ENCODE peak calls at places on chromosomes 12 and 14, in four cellular contexts. F, W, C and Z are unnamed samples.
A peak's percentile ranks its signal among the peaks of the same experiment; 100 is the strongest.

GRCh38 chr14:33229269-33229924 is 290.7 kb downstream of the NPAS3 start:
- DNase-seq in C (no peak), W (no peak), F (no peak), Z (no peak)

GRCh38 chr14:50804181-50804721 is 26.7 kb downstream of the NIN start:
- DNase-seq in W (no peak), F (no peak), C (no peak), Z (peak; percentile 5)

GRCh38 chr12:47789712-47790489 is 16.9 kb downstream of the SLC48A1 start:
- DNase-seq in F (no peak), W (no peak), C (no peak), Z (no peak)

GRCh38 chr14:73607241-73607640 is 5.1 kb upstream of the ACOT6 start:
- DNase-seq in F (no peak), C (no peak), W (no peak), Z (no peak)

GRCh38 chr12:100986595-100987547 is 192.3 kb downstream of the ANO4 start:
- DNase-seq in W (no peak), C (no peak), F (no peak), Z (no peak)

GRCh38 chr14:70780396-70781075 is 28.8 kb downstream of the MAP3K9 start:
- DNase-seq in F (no peak), W (peak; percentile 21), C (peak; percentile 28), Z (no peak)

GRCh38 chr12:120134307-120134980 is 17.9 kb upstream of the RAB35 start:
- DNase-seq in W (no peak), C (no peak), F (no peak), Z (no peak)

GRCh38 chr12:20372326-20373097 is 4.2 kb downstream of the PDE3A start:
- DNase-seq in C (no peak), F (no peak), W (no peak), Z (no peak)

GRCh38 chr14:60051690-60052324 is 39.9 kb upstream of the PCNX4 start:
- DNase-seq in W (no peak), F (no peak), C (no peak), Z (no peak)

GRCh38 chr14:83894519-83894918 is 1635.4 kb upstream of the FLRT2 start:
- DNase-seq in W (no peak), F (no peak), C (no peak), Z (no peak)

GRCh38 chr12:47824198-47824597 is 4.5 kb upstream of the HDAC7 start:
- DNase-seq in F (no peak), C (no peak), W (no peak), Z (no peak)

GRCh38 chr12:56087220-56087619 is 7.3 kb downstream of the ERBB3 start:
- DNase-seq in W (peak; percentile 60), F (no peak), C (peak; percentile 83), Z (peak; percentile 42)

GRCh38 chr12:16605666-16606116 is 271 bp downstream of the LMO3 start:
- DNase-seq in F (no peak), W (no peak), C (no peak), Z (no peak)

GRCh38 chr12:57452937-57453509 is 2.1 kb upstream of the INHBE start:
- DNase-seq in C (peak; percentile 85), F (peak; percentile 65), W (peak; percentile 82), Z (peak; percentile 54)

GRCh38 chr12:67394600-67394999 is 125.4 kb downstream of the CAND1 start:
- DNase-seq in W (peak; percentile 81), F (no peak), C (peak; percentile 61), Z (no peak)

GRCh38 chr12:115481141-115481540 is 796.4 kb downstream of the MED13L start:
- DNase-seq in F (no peak), C (no peak), W (no peak), Z (no peak)

GRCh38 chr12:17976202-17976601 is 113.8 kb downstream of the RERGL start:
- DNase-seq in F (no peak), W (no peak), C (no peak), Z (no peak)

GRCh38 chr12:84572186-84572585 is 340.4 kb downstream of the SLC6A15 start:
- DNase-seq in W (no peak), C (no peak), F (no peak), Z (no peak)

GRCh38 chr14:99579903-99580570 is 24.0 kb downstream of the CCDC85C start:
- DNase-seq in W (no peak), F (peak; percentile 75), C (no peak), Z (peak; percentile 86)

GRCh38 chr14:105857816-105858675 is 331.7 kb downstream of the TMEM121 start:
- DNase-seq in W (peak; percentile 7), C (no peak), F (no peak), Z (no peak)

GRCh38 chr14:95033851-95034622 is 123.3 kb downstream of the DICER1 start:
- DNase-seq in W (no peak), C (no peak), F (no peak), Z (no peak)

GRCh38 chr14:29240046-29240445 is 473.5 kb downstream of the FOXG1 start:
- DNase-seq in C (no peak), W (no peak), F (no peak), Z (no peak)

GRCh38 chr12:461425-461824 is 1.7 kb downstream of the B4GALNT3 start:
- DNase-seq in C (no peak), F (no peak), W (peak; percentile 50), Z (no peak)
- TF ChIP-seq POLR2A in C (no peak), F (no peak), W (no peak), Z (no peak)

DNA sequence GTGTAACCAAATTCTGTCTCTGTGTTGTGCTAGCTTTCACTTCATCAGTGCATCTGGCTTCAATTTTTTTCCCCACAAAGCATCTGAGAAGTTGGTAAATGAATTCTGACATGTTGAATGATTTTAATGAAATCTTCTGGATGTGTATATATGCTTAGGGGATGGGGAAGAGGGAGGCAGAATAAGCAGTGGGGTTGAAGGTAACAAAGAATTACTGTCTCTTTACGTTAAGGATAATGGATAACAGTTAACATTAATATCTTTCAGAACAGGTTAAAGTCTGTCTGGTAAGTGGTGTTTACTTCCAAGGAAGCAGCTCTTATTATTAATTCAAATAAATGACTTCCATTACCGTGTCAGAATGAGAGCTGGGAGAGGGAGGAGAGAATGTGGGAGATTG is 261.7 kb downstream of the ERC1 start:
- DNase-seq in W (no peak), C (no peak), F (no peak), Z (no peak)
- TF ChIP-seq POLR2A in W (no peak), C (no peak), F (no peak), Z (no peak)

DNA sequence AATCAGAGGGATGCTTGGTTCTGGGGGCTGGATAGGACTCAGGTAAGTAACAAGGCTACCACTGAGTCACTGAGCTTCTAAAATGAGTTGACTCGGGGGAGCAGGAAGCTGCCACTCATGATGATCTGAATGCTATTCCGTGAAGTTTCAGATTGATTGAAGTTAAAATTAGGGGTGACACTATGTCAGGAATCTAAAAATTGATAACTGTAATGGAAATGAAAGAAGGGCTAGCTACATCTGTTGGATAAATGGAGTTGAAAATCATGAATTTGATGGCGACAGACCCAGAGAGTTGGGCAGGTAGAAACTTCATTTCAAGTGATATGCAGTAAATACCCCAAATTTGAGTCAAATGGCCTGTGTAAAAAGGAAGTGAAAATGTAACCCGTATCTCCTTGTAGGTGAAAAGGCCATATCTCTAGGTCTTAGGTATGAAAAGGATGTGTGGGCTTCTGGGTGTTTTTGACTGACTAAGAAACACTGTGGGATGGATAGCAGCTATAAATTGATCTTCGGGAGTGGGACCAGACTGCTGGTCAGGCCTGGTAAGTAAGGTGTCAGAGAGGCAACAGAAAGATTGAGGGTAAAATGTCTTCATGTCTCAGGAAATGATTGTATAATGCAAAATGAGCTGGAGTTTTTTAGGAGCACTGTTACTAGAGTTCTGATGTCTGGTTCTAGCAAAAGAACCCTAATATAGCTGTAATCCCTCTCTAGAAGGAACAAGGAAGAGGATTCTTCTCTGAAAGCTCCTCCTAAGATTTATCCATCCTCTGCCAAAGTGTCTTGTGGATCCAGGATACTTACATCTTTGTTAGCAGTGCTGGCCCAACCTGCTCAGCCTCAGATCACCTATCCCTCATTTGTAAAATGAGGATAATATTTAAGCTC is 57.3 kb downstream of the DAD1 start:
- DNase-seq in C (no peak), W (no peak), F (no peak), Z (no peak)
- TF ChIP-seq POLR2A in C (no peak), W (no peak), F (no peak), Z (no peak)

GRCh38 chr12:5586201-5586600 is 154.3 kb downstream of the NTF3 start:
- DNase-seq in W (no peak), F (no peak), C (no peak), Z (no peak)
- TF ChIP-seq POLR2A in W (no peak), F (no peak), C (no peak), Z (no peak)

DNA sequence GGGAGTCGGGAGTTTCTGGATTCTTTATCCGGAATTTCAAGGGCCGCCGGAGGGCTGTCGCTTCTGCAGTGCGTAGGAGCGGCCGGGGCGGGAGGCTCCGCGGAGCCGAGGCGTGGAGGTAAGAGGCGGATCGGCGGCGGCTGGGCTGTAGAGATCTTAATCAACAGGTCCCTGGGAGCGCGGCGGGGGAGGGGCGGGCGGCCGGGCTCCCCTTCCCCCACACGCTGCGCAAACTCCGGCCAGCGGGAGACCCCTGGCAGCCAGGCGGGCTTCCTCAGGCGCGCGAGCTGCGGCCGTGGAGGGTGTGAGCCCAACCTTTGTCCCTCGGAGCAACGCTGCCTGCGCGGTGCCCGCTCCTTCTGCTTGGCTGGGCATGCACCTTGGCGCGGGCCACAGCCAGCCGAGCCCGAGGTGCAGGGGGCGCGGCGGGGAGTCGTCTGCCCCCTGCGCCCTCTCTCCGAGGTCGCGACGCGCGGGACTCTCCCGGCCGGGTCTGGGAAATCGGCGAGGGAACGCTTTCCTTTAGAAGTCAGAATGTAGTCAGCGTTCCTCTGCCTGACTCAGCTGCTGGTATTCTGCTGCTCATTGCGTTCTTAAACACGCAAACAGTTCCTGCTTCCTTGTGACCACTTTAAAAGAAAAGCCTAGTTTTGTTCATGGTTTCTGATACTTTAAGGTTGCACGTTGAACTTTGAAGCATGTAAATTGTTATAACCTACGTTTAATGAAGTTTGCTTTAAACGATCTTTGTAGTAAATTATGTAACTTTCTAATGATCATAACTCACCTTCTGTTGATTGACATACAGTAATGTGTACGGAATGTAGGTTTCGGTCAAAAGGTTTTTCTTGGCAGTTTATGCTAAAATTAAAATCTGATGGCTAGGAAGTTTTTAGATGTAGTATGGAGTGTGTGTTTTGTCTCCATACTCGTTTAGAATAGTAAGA is at the start of gene PALS1:
- DNase-seq in C (no peak), W (peak; percentile 68), F (peak; percentile 33), Z (peak; percentile 15)
- TF ChIP-seq POLR2A in C (no peak), W (peak; percentile 34), F (no peak), Z (peak; percentile 11)

GRCh38 chr14:101355284-101355683 is 206.0 kb upstream of the DIO3 start:
- DNase-seq in F (no peak), W (no peak), C (no peak), Z (no peak)

GRCh38 chr14:101352567-101352966 is 208.7 kb upstream of the DIO3 start:
- DNase-seq in W (no peak), F (no peak), C (no peak), Z (no peak)

GRCh38 chr14:101351769-101352168 is 209.5 kb upstream of the DIO3 start:
- DNase-seq in F (no peak), C (no peak), W (no peak), Z (no peak)

GRCh38 chr14:101354726-101355125 is 206.6 kb upstream of the DIO3 start:
- DNase-seq in W (no peak), C (no peak), F (no peak), Z (no peak)

DNA sequence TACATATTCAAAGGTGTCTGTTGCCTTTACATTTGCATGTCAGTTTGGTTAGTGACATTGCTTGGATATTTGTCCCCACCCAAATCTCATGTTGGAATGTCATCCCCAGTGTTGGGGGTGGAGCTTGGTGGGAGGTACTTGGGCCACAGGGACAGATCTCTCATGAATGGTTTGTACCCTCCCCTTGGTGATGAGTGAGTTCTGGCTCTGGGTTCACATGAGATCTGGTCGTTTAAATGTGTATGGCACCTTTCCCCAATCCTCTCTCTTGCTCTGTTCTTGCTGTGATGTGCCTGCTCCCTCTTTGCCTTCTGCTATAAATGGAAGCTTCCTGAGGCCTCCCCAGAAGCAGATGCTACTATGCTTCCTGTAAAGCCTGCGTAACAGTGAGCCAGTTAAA is 207.9 kb upstream of the DIO3 start:
- DNase-seq in F (no peak), W (no peak), C (no peak), Z (no peak)
- TF ChIP-seq POLR2A in F (no peak), W (no peak), C (no peak), Z (no peak)